ENCODE peak calls at places on chromosomes 3 and 15, in eight cellular contexts. O is upper lobe of right lung, X is psoas muscle, K is H1, I is breast epithelium, J is cardiac muscle cell, T is GM23248, B is brain microvascular endothelial cell. G is an unnamed sample.

GRCh38 chr3:97658670-97659285 is 105.8 kb upstream of the ARL6 start:
- DNase-seq in K (no peak), T (peak; percentile 58), B (no peak), J (peak; percentile 19), X (no peak), O (no peak), I (no peak), G (peak; percentile 2)

GRCh38 chr15:81666828-81667227 is 292.8 kb upstream of the TMC3 start:
- DNase-seq in I (no peak), T (no peak), B (no peak), K (no peak), O (no peak), X (no peak), J (no peak), G (peak; percentile 3)

GRCh38 chr15:64456634-64457108 is 3.7 kb upstream of the ZNF609 start:
- DNase-seq in J (peak; percentile 54), B (no peak), O (no peak), X (no peak), T (no peak), I (no peak), K (no peak), G (peak; percentile 70)

GRCh38 chr3:109563149-109563548 is 225.8 kb upstream of the DPPA4 start:
- DNase-seq in T (no peak), X (no peak), I (no peak), B (no peak), K (no peak), O (no peak), J (no peak), G (no peak)

GRCh38 chr15:36960947-36961227 is 139.5 kb downstream of the MEIS2 start:
- DNase-seq in I (no peak), K (no peak), B (no peak), O (no peak), T (no peak), X (no peak), J (no peak), G (no peak)

GRCh38 chr3:114809668-114810413 is 337.2 kb downstream of the ZBTB20 start:
- DNase-seq in O (no peak), J (no peak), X (no peak), B (peak; percentile 43), K (no peak), I (no peak), T (no peak), G (peak; percentile 65)

GRCh38 chr3:69099576-69099975 is 14.8 kb downstream of the ARL6IP5 start:
- DNase-seq in I (no peak), K (no peak), T (no peak), O (no peak), B (no peak), X (no peak), J (no peak), G (no peak)

GRCh38 chr3:49723301-49723630 is 485 bp downstream of the GMPPB start:
- DNase-seq in J (peak; percentile 43), I (peak; percentile 67), T (peak; percentile 76), O (peak; percentile 88), B (peak; percentile 41), K (no peak), X (peak; percentile 84), G (peak; percentile 37)

GRCh38 chr3:114928989-114929620 is 218.0 kb downstream of the ZBTB20 start:
- DNase-seq in B (no peak), T (peak; percentile 9), I (no peak), X (no peak), J (peak; percentile 2), O (no peak), K (no peak), G (peak; percentile 16)

GRCh38 chr15:68696532-68697363 is 118.0 kb downstream of the CORO2B start:
- DNase-seq in B (no peak), X (no peak), J (no peak), T (no peak), K (no peak), I (no peak), O (no peak), G (peak; percentile 26)

GRCh38 chr3:128991355-128991895 is 2.5 kb downstream of the CFAP92 start:
- DNase-seq in K (no peak), X (peak; percentile 54), J (no peak), I (no peak), O (no peak), T (no peak), B (no peak), G (no peak)

GRCh38 chr3:132569580-132569979 is 27.5 kb upstream of the ACKR4 start:
- DNase-seq in O (no peak), I (no peak), B (no peak), X (no peak), J (no peak), K (no peak), T (peak; percentile 39), G (no peak)

GRCh38 chr3:39779511-39780230 is 29.7 kb upstream of the MYRIP start:
- DNase-seq in X (no peak), O (peak; percentile 59), B (no peak), K (no peak), J (no peak), I (no peak), T (no peak), G (no peak)

GRCh38 chr15:39171944-39172368 is 408.9 kb upstream of the THBS1 start:
- DNase-seq in O (peak; percentile 66), X (peak; percentile 46), K (peak; percentile 58), J (peak; percentile 97), I (no peak), B (peak; percentile 96), T (peak; percentile 96), G (peak; percentile 99)

GRCh38 chr3:33134026-33134625 is 20.3 kb downstream of the CRTAP start:
- DNase-seq in B (peak; percentile 33), J (no peak), X (no peak), I (no peak), O (no peak), T (peak; percentile 64), K (no peak), G (peak; percentile 77)

GRCh38 chr3:134357914-134358811 is 16.1 kb downstream of the AMOTL2 start:
- DNase-seq in X (peak; percentile 61), K (no peak), T (peak; percentile 93), J (peak; percentile 96), B (peak; percentile 92), I (no peak), O (peak; percentile 63), G (peak; percentile 96)

GRCh38 chr15:42273900-42274692 is 863 bp upstream of the TMEM87A start:
- DNase-seq in O (peak; percentile 83), K (peak; percentile 51), T (peak; percentile 89), J (peak; percentile 63), X (peak; percentile 79), B (peak; percentile 65), I (peak; percentile 67), G (peak; percentile 67)

GRCh38 chr15:83284563-83285283 is at the start of gene BNC1:
- DNase-seq in O (no peak), X (no peak), K (peak; percentile 62), B (no peak), T (no peak), I (no peak), J (peak; percentile 43), G (no peak)

GRCh38 chr3:98651766-98652077 is 58.3 kb upstream of the CPOX start:
- DNase-seq in X (no peak), O (no peak), T (no peak), I (no peak), B (no peak), K (no peak), J (no peak), G (no peak)

DNA sequence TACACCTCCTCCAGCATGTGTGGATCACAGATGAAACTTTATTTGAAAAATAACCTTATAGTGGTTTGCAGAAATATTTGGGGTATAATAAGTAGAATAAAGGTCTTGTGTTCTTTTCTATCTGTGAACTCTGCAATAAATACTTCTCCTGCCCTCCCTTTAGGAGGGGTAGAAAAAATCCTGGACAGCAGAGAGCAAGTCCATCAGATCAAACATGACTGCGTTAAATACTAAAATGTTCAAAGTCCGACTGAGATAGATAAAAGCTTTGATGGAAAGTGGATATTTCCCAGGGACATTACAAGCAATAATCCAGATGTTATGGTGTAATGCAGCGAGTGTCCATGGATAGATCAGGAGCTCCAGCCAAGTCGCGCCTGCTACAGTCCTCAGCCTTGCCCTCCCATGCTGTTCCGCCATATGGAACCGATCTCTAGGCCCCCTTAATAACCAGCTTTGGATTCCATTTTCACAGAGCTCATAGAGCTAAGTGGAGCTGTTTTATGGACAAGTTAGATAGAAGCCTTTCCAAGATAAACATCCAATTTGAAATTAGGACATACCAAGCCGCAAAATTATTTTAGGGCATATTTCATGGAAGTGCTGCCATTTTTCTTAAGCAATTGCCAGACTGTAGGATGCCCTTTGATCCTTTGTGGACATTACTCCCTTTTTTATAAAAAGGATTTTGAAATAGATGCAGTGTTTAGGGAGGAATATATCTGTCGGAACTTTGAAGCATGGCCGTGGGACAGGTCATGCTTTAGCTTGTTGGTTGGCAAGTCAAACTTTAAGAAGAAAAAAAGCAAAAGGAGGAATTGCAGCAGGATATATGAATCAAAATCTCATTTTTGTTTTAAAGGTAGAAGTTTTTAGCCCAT is 121.8 kb downstream of the MCTP2 start:
- DNase-seq in I (no peak), X (no peak), J (peak; percentile 40), T (no peak), O (no peak), K (no peak), B (no peak), G (peak; percentile 19)
- H3K27me3 ChIP-seq in I (no peaks in the 10 kb centered on the region), X (no peaks in the 10 kb centered on the region), J (no peaks in the 10 kb centered on the region), T (no peaks in the 10 kb centered on the region), O (no peaks in the 10 kb centered on the region), K (no peaks in the 10 kb centered on the region), B (no peaks in the 10 kb centered on the region), G (no peaks in the 10 kb centered on the region)

GRCh38 chr15:45132844-45133560 is 3.2 kb downstream of the DUOX1 start:
- DNase-seq in J (no peak), X (no peak), T (peak; percentile 24), O (no peak), B (no peak), I (no peak), K (no peak), G (no peak)
- H3K27me3 ChIP-seq in J (peaks cover 88% of the 10 kb centered on the region), X (no peaks in the 10 kb centered on the region), T (peaks cover 15% of the 10 kb centered on the region), O (peaks cover 50% of the 10 kb centered on the region), B (peaks cover 64% of the 10 kb centered on the region), I (peaks cover 8% of the 10 kb centered on the region), K (peaks cover 93% of the 10 kb centered on the region), G (peaks cover 85% of the 10 kb centered on the region)

GRCh38 chr3:38046027-38046426 is 7.0 kb downstream of the DLEC1 start:
- DNase-seq in X (no peak), K (no peak), T (no peak), O (no peak), B (no peak), I (no peak), J (no peak), G (no peak)
- H3K27me3 ChIP-seq in X (no peaks in the 10 kb centered on the region), K (no peaks in the 10 kb centered on the region), T (no peaks in the 10 kb centered on the region), O (no peaks in the 10 kb centered on the region), B (no peaks in the 10 kb centered on the region), I (no peaks in the 10 kb centered on the region), J (peaks cover 20% of the 10 kb centered on the region), G (peaks cover 13% of the 10 kb centered on the region)

DNA sequence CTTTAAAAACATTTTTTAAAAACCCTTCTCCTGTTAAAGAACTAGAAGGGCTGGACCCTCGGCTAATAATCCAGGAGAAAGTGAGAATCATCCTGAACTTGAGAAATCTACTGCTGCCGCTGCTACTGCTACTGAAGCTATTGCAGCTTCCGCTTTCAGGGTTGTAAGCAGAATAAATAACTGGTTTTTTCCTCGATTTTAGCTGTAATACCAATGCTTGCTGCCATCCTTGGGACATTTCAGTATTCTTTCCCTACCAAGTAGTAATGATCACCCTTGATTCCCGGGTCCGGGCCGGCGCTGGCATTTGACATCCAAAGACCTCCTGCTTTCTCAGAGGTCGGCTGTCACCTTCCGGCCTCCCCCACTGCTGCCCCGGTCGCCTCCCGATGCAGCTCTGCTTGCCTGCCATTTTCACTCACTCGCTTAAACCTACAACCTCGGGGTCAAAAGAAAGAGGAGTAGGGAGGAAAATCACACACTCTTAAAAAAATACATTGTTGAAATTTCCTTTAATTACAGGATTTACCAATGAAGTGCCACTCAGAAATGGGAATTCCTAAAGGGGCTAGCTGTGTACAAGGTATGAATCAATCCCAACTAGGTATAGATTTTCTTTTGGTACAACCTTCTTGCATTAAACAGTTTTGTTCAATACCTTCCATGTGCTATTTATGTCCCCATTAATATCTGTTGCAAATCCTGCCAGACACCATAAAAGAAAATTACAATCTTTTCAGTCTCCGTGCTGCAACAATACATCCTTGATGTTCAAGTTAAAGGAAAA is 715 bp upstream of the MECOM start:
- DNase-seq in X (no peak), J (peak; percentile 33), I (no peak), T (no peak), K (peak; percentile 56), B (no peak), O (peak; percentile 65), G (no peak)
- H3K27me3 ChIP-seq in X (no peaks in the 10 kb centered on the region), J (peaks cover 76% of the 10 kb centered on the region), I (no peaks in the 10 kb centered on the region), T (peaks cover 90% of the 10 kb centered on the region), K (peaks cover 83% of the 10 kb centered on the region), B (peaks cover 83% of the 10 kb centered on the region), O (peaks cover 72% of the 10 kb centered on the region), G (peaks cover 48% of the 10 kb centered on the region)